ENCODE peak calls at places on chromosomes 12 and 14, in four cellular contexts. Y is HL-60, J is prostate gland, Q is hepatocyte. K is an unnamed sample.

GRCh38 chr14:50775357-50775756 is 55.6 kb downstream of the NIN start:
- DNase-seq in Q (peak; percentile 27), Y (no peak), J (no peak), K (no peak)

GRCh38 chr14:102280376-102280962 is 24.5 kb downstream of the MOK start:
- DNase-seq in Y (no peak), Q (no peak), J (no peak), K (no peak)

GRCh38 chr12:70745066-70745465 is 107.8 kb upstream of the PTPRB start:
- DNase-seq in Q (no peak), Y (no peak), J (no peak), K (no peak)

GRCh38 chr12:22121224-22121623 is 75.2 kb downstream of the CMAS start:
- DNase-seq in Q (no peak), J (no peak), Y (no peak), K (no peak)

GRCh38 chr12:106113042-106113441 is 25.7 kb downstream of the NUAK1 start:
- DNase-seq in J (no peak), Q (no peak), Y (peak; percentile 8), K (no peak)

GRCh38 chr14:99564903-99565259 is 39.1 kb downstream of the CCDC85C start:
- DNase-seq in Y (no peak), Q (no peak), J (no peak), K (no peak)

GRCh38 chr14:36524874-36525745 is 5.1 kb upstream of the NKX2-1 start:
- DNase-seq in Y (no peak), J (no peak), Q (peak; percentile 71), K (no peak)

GRCh38 chr12:109581856-109582255 is 8.3 kb downstream of the MVK start:
- DNase-seq in Y (no peak), J (peak; percentile 46), Q (no peak), K (no peak)

GRCh38 chr14:89000007-89000942 is 175.8 kb downstream of the TTC8 start:
- DNase-seq in Q (peak; percentile 76), Y (peak; percentile 90), J (no peak), K (no peak)

GRCh38 chr12:14986449-14986848 is 13.6 kb downstream of the PDE6H start:
- DNase-seq in J (no peak), Q (no peak), Y (no peak), K (no peak)
- TF ChIP-seq CTCF in J (no peak), Q (no peak), Y (no peak), K (no peak)

GRCh38 chr14:68461086-68461485 is 331.8 kb downstream of the ZFP36L1 start:
- DNase-seq in Y (no peak), J (no peak), Q (no peak), K (no peak)

GRCh38 chr14:68463299-68463698 is 329.6 kb downstream of the ZFP36L1 start:
- DNase-seq in J (no peak), Q (no peak), Y (no peak), K (no peak)

GRCh38 chr14:68464716-68465115 is 328.2 kb downstream of the ZFP36L1 start:
- DNase-seq in Y (no peak), Q (no peak), J (no peak), K (no peak)

GRCh38 chr14:68463705-68464104 is 329.2 kb downstream of the ZFP36L1 start:
- DNase-seq in Q (no peak), Y (no peak), J (no peak), K (no peak)

DNA sequence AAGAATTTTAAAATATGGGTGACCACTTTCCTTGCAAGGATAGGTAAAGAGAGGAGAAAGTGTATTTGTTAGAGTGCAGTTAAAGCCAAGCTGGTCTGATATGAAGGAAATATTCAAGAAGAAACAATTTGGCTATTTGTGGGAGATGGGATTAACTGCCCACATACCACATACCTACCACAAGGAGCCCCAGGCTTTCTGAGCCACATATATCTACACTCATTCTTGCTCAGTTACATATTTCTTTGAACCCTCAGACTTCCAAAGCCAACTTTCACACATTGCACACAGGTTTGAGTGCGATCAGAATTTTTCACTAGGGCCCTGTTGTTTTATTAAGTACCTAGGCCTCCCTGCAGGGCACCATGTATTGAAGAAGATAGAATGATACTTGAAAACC is 330.2 kb downstream of the ZFP36L1 start:
- DNase-seq in Y (no peak), J (no peak), Q (no peak), K (no peak)
- TF ChIP-seq CTCF in Y (no peak), J (no peak), Q (peak; percentile 6), K (no peak)

DNA sequence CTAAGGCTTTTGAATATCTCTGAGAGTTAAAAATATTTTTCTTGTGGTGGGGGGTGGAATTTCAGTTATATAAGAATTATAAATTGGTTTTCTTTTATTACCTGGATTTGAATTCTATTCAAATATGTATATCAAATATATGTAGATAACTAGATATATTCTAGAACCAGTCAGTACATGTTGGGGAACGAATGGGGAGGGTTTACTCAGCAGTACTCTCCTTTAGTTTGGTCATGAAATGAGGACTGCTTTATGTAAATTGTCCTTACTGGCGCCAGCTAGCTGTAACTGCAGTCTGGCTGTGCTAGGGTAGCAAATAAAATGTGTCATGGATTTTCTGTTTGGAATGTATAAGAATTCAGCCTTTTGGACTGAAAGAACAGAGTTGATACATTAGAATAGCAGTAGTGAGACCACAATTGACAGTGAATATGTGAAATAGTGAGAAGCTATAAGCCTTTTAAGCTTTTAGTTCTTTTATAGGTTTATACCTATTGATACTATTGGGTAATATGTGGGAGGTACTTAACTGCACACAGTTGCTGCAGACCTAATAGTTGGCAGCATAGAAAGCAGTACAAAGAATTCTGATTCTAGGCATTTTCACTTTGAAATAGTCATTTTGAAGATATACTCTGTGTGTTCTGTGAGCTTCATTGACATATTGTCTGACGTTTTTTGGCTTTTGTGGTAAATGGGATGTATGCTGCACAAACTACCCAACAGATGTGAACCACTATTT is 29.0 kb downstream of the ATF7IP start:
- DNase-seq in Q (peak; percentile 75), J (peak; percentile 28), Y (peak; percentile 54), K (no peak)
- TF ChIP-seq CTCF in Q (no peak), J (peak; percentile 20), Y (no peak), K (no peak)

DNA sequence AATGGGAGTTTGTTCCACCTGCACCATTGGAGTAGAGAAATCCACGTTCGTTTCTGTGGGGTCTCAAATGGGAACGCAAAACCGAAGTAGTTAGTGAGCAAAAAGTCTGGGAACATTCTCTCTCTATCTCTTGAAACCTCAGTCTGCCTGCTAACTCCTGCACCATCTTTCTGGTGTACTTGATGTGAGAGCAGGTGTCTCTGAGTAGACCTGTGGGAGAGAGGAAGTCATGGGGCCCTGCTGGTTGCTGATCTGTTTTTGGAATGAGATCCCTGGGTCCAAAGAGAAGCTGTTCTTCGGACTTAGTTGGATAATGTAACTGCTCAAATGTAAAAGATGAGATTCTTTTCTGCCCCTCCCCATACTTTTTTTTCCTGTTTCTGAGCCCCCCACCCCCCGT is 57.3 kb downstream of the MAX start:
- DNase-seq in Q (no peak), J (no peak), Y (peak; percentile 20), K (no peak)
- TF ChIP-seq CTCF in Q (no peak), J (no peak), Y (no peak), K (no peak)

GRCh38 chr12:102481705-102482104 is 1.3 kb upstream of the IGF1 start:
- DNase-seq in Q (no peak), J (no peak), Y (no peak), K (no peak)

GRCh38 chr12:102486153-102486552 is 5.8 kb upstream of the IGF1 start:
- DNase-seq in Y (no peak), J (no peak), Q (no peak), K (no peak)

GRCh38 chr12:102484017-102484731 is 3.8 kb upstream of the IGF1 start:
- DNase-seq in Y (peak; percentile 70), Q (peak; percentile 60), J (peak; percentile 14), K (peak; percentile 23)

GRCh38 chr12:102483466-102483865 is 3.1 kb upstream of the IGF1 start:
- DNase-seq in Q (no peak), Y (no peak), J (no peak), K (no peak)

GRCh38 chr12:102484732-102485069 is 4.3 kb upstream of the IGF1 start:
- DNase-seq in Y (no peak), J (no peak), Q (no peak), K (no peak)
- TF ChIP-seq CTCF in Y (no peak), J (no peak), Q (no peak), K (no peak)

GRCh38 chr12:65169311-65170244 is at the start of gene LEMD3:
- DNase-seq in J (peak; percentile 97), Q (peak; percentile 97), Y (peak; percentile 68), K (peak; percentile 87)
- TF ChIP-seq CTCF in J (no peak), Q (no peak), Y (no peak), K (no peak)

K was measured in activated B cell treated with CpG ODN at 0.5 μM for 24 hours.